ENCODE peak calls at places on chromosomes 7 and 10, in five cellular contexts. One of them, this sample, is unnamed.

GRCh38 chr10:116182426-116182825 is 90.6 kb downstream of the GFRA1 start:
- DNase-seq in NCI-H1417: no peak
- DNase-seq in H9: no peak
- DNase-seq in HCT116: no peak
- DNase-seq in activated T-helper 1 cell treated with anti-CD3 and anti-CD28 coated beads, Interleukin-12 subunit alpha, Interleukin-12 subunit beta, Interleukin-2, Interleukin-4 antibody, amounts not matched to agents 30 ng/mL and 10 ng/mL and 1 ng/mL, durations not matched to agents 14 hours and 24 hours and 36 hours: no peak
- DNase-seq in this sample: no peak

GRCh38 chr7:517848-518629 is 1.6 kb downstream of the PDGFA start:
- DNase-seq in NCI-H1417: peak
- DNase-seq in H9: no peak
- DNase-seq in HCT116: no peak
- DNase-seq in activated T-helper 1 cell treated with anti-CD3 and anti-CD28 coated beads, Interleukin-12 subunit alpha, Interleukin-12 subunit beta, Interleukin-2, Interleukin-4 antibody, amounts not matched to agents 30 ng/mL and 10 ng/mL and 1 ng/mL, durations not matched to agents 14 hours and 24 hours and 36 hours: no peak
- DNase-seq in this sample: no peak

GRCh38 chr10:3886191-3886590 is 101.2 kb upstream of the KLF6 start:
- DNase-seq in NCI-H1417: no peak
- DNase-seq in H9: peak
- DNase-seq in HCT116: no peak
- DNase-seq in activated T-helper 1 cell treated with anti-CD3 and anti-CD28 coated beads, Interleukin-12 subunit alpha, Interleukin-12 subunit beta, Interleukin-2, Interleukin-4 antibody, amounts not matched to agents 30 ng/mL and 10 ng/mL and 1 ng/mL, durations not matched to agents 14 hours and 24 hours and 36 hours: no peak
- DNase-seq in this sample: no peak

GRCh38 chr7:64602518-64602917 is 39.6 kb upstream of the ZNF680 start:
- DNase-seq in NCI-H1417: no peak
- DNase-seq in H9: no peak
- DNase-seq in HCT116: no peak
- DNase-seq in activated T-helper 1 cell treated with anti-CD3 and anti-CD28 coated beads, Interleukin-12 subunit alpha, Interleukin-12 subunit beta, Interleukin-2, Interleukin-4 antibody, amounts not matched to agents 30 ng/mL and 10 ng/mL and 1 ng/mL, durations not matched to agents 14 hours and 24 hours and 36 hours: no peak
- DNase-seq in this sample: no peak

GRCh38 chr10:117596666-117597065 is 54.1 kb downstream of the EMX2 start:
- DNase-seq in NCI-H1417: no peak
- DNase-seq in H9: no peak
- DNase-seq in HCT116: no peak
- DNase-seq in activated T-helper 1 cell treated with anti-CD3 and anti-CD28 coated beads, Interleukin-12 subunit alpha, Interleukin-12 subunit beta, Interleukin-2, Interleukin-4 antibody, amounts not matched to agents 30 ng/mL and 10 ng/mL and 1 ng/mL, durations not matched to agents 14 hours and 24 hours and 36 hours: no peak
- DNase-seq in this sample: no peak

GRCh38 chr10:35705671-35706070 is 63.6 kb upstream of the FZD8 start:
- DNase-seq in NCI-H1417: no peak
- DNase-seq in H9: no peak
- DNase-seq in HCT116: no peak
- DNase-seq in activated T-helper 1 cell treated with anti-CD3 and anti-CD28 coated beads, Interleukin-12 subunit alpha, Interleukin-12 subunit beta, Interleukin-2, Interleukin-4 antibody, amounts not matched to agents 30 ng/mL and 10 ng/mL and 1 ng/mL, durations not matched to agents 14 hours and 24 hours and 36 hours: no peak
- DNase-seq in this sample: no peak

GRCh38 chr7:30026229-30027064 is at the start of gene FKBP14:
- DNase-seq in NCI-H1417: peak
- DNase-seq in H9: peak
- DNase-seq in HCT116: peak
- DNase-seq in activated T-helper 1 cell treated with anti-CD3 and anti-CD28 coated beads, Interleukin-12 subunit alpha, Interleukin-12 subunit beta, Interleukin-2, Interleukin-4 antibody, amounts not matched to agents 30 ng/mL and 10 ng/mL and 1 ng/mL, durations not matched to agents 14 hours and 24 hours and 36 hours: peak
- DNase-seq in this sample: peak

GRCh38 chr10:76230866-76231257 is 799.4 kb downstream of the LRMDA start:
- DNase-seq in NCI-H1417: peak
- DNase-seq in H9: no peak
- DNase-seq in HCT116: no peak
- DNase-seq in activated T-helper 1 cell treated with anti-CD3 and anti-CD28 coated beads, Interleukin-12 subunit alpha, Interleukin-12 subunit beta, Interleukin-2, Interleukin-4 antibody, amounts not matched to agents 30 ng/mL and 10 ng/mL and 1 ng/mL, durations not matched to agents 14 hours and 24 hours and 36 hours: no peak
- DNase-seq in this sample: no peak

GRCh38 chr7:77351539-77352004 is 64.6 kb downstream of the GSAP start:
- DNase-seq in NCI-H1417: no peak
- DNase-seq in H9: no peak
- DNase-seq in HCT116: no peak
- DNase-seq in activated T-helper 1 cell treated with anti-CD3 and anti-CD28 coated beads, Interleukin-12 subunit alpha, Interleukin-12 subunit beta, Interleukin-2, Interleukin-4 antibody, amounts not matched to agents 30 ng/mL and 10 ng/mL and 1 ng/mL, durations not matched to agents 14 hours and 24 hours and 36 hours: peak
- DNase-seq in this sample: peak